ENCODE peak calls at places on chromosome 18, in five cellular contexts. T, F, Q, V and P are unnamed samples.

GRCh38 chr18:61398961-61399632 is 65.9 kb downstream of the CDH20 start:
- DNase-seq in T (no peak), F (no peak), Q (peak), V (no peak), P (no peak)

GRCh38 chr18:73511751-73512525 is 635.7 kb downstream of the FBXO15 start:
- DNase-seq in T (no peak), F (no peak), Q (peak), V (no peak), P (no peak)

GRCh38 chr18:62347091-62347506 is 22.0 kb downstream of the TNFRSF11A start:
- DNase-seq in T (no peak), F (no peak), Q (no peak), V (no peak), P (no peak)

GRCh38 chr18:23189768-23190661 is 54.7 kb downstream of the CABLES1 start:
- DNase-seq in T (no peak), F (no peak), Q (no peak), V (no peak), P (no peak)

GRCh38 chr18:45171575-45172225 is 443.6 kb upstream of the SLC14A2 start:
- DNase-seq in T (no peak), F (no peak), Q (no peak), V (no peak), P (no peak)

GRCh38 chr18:2629003-2629402 is 26.5 kb upstream of the SMCHD1 start:
- DNase-seq in T (no peak), F (no peak), Q (no peak), V (no peak), P (no peak)

GRCh38 chr18:79856119-79857080 is 58.7 kb downstream of the KCNG2 start:
- DNase-seq in T (peak), F (no peak), Q (peak), V (peak), P (peak)

GRCh38 chr18:22668496-22668895 is 250.8 kb upstream of the CTAGE1 start:
- DNase-seq in T (no peak), F (no peak), Q (no peak), V (no peak), P (no peak)

GRCh38 chr18:13868501-13869271 is 44.7 kb downstream of the MC5R start:
- DNase-seq in T (no peak), F (no peak), Q (no peak), V (no peak), P (no peak)

GRCh38 chr18:47172476-47172875 is 3.7 kb downstream of the IER3IP1 start:
- DNase-seq in T (no peak), F (no peak), Q (peak), V (no peak), P (peak)

GRCh38 chr18:6414118-6414722 is 491 bp downstream of the L3MBTL4 start:
- DNase-seq in T (no peak), F (peak), Q (no peak), V (peak), P (no peak)

GRCh38 chr18:74733592-74733991 is 135.9 kb downstream of the ZNF407 start:
- DNase-seq in T (no peak), F (no peak), Q (no peak), V (no peak), P (no peak)

GRCh38 chr18:56028514-56028913 is 440.5 kb upstream of the TCF4 start:
- DNase-seq in T (peak), F (no peak), Q (peak), V (no peak), P (no peak)

GRCh38 chr18:3151379-3152264 is 68.1 kb downstream of the MYOM1 start:
- DNase-seq in T (peak), F (no peak), Q (peak), V (no peak), P (peak)

GRCh38 chr18:10245517-10246175 is 208.8 kb upstream of the APCDD1 start:
- DNase-seq in T (no peak), F (no peak), Q (no peak), V (no peak), P (no peak)

GRCh38 chr18:76922107-76922506 is 99.8 kb downstream of the ZNF236 start:
- DNase-seq in T (peak), F (no peak), Q (peak), V (peak), P (peak)

GRCh38 chr18:55477537-55478300 is 110.3 kb downstream of the TCF4 start:
- DNase-seq in T (no peak), F (no peak), Q (peak), V (no peak), P (peak)

GRCh38 chr18:3486514-3486913 is 36.5 kb downstream of the TGIF1 start:
- DNase-seq in T (no peak), F (no peak), Q (no peak), V (no peak), P (peak)

GRCh38 chr18:79948719-79949411 is 2.6 kb downstream of the SLC66A2 start:
- DNase-seq in T (no peak), F (no peak), Q (no peak), V (no peak), P (no peak)

GRCh38 chr18:55096261-55097026 is 137.2 kb upstream of the CCDC68 start:
- DNase-seq in T (peak), F (no peak), Q (peak), V (peak), P (peak)

GRCh38 chr18:74499633-74500032 is 3.5 kb downstream of the CNDP2 start:
- DNase-seq in T (no peak), F (peak), Q (no peak), V (peak), P (peak)

GRCh38 chr18:2337552-2338141 is 233.7 kb downstream of the METTL4 start:
- DNase-seq in T (peak), F (no peak), Q (peak), V (peak), P (peak)

GRCh38 chr18:41096504-41096903 is 858.5 kb upstream of the PIK3C3 start:
- DNase-seq in T (no peak), F (no peak), Q (peak), V (no peak), P (no peak)

GRCh38 chr18:75309564-75309963 is 99.0 kb downstream of the TSHZ1 start:
- DNase-seq in T (no peak), F (no peak), Q (no peak), V (no peak), P (no peak)

GRCh38 chr18:75489493-75490190 is 62.1 kb upstream of the SMIM21 start:
- DNase-seq in T (peak), F (no peak), Q (peak), V (no peak), P (no peak)

GRCh38 chr18:63220903-63221302 is 98.7 kb downstream of the BCL2 start:
- DNase-seq in T (no peak), F (no peak), Q (no peak), V (no peak), P (peak)

GRCh38 chr18:63831080-63831788 is 56.0 kb downstream of the SERPINB7 start:
- DNase-seq in T (no peak), F (no peak), Q (peak), V (no peak), P (no peak)

GRCh38 chr18:49638891-49639557 is 77.2 kb downstream of the LIPG start:
- DNase-seq in T (no peak), F (no peak), Q (no peak), V (no peak), P (no peak)

GRCh38 chr18:76494541-76495403 is at the start of gene ZNF516:
- DNase-seq in T (no peak), F (peak), Q (peak), V (no peak), P (peak)

GRCh38 chr18:10927290-10927979 is 221.9 kb downstream of the PIEZO2 start:
- DNase-seq in T (no peak), F (no peak), Q (peak), V (no peak), P (no peak)

GRCh38 chr18:48872234-48873145 is 78.3 kb downstream of the SMAD7 start:
- DNase-seq in T (no peak), F (no peak), Q (peak), V (no peak), P (no peak)

GRCh38 chr18:68041327-68041726 is 524.8 kb upstream of the DSEL start:
- DNase-seq in T (no peak), F (no peak), Q (peak), V (no peak), P (no peak)

GRCh38 chr18:46386788-46387187 is 270.2 kb downstream of the LOXHD1 start:
- DNase-seq in T (no peak), F (no peak), Q (no peak), V (no peak), P (no peak)

GRCh38 chr18:39494211-39494896 is 1928.8 kb upstream of the CELF4 start:
- DNase-seq in T (no peak), F (no peak), Q (no peak), V (no peak), P (peak)

GRCh38 chr18:13540783-13541182 is 185.6 kb downstream of the FAM210A start:
- DNase-seq in T (no peak), F (no peak), Q (no peak), V (peak), P (no peak)

GRCh38 chr18:57435851-57436192 is 648 bp downstream of the ONECUT2 start:
- DNase-seq in T (no peak), F (no peak), Q (no peak), V (no peak), P (no peak)

GRCh38 chr18:57436193-57436964 is 1.2 kb downstream of the ONECUT2 start:
- DNase-seq in T (no peak), F (no peak), Q (no peak), V (no peak), P (peak)

GRCh38 chr18:57434177-57434535 is 1.0 kb upstream of the ONECUT2 start:
- DNase-seq in T (peak), F (no peak), Q (no peak), V (no peak), P (no peak)

GRCh38 chr18:57433492-57434176 is 1.5 kb upstream of the ONECUT2 start:
- DNase-seq in T (peak), F (no peak), Q (no peak), V (no peak), P (no peak)

GRCh38 chr18:57434536-57435494 is at the start of gene ONECUT2:
- DNase-seq in T (peak), F (peak), Q (peak), V (peak), P (peak)
- TF ChIP-seq POLR2A in T (peak), F (no peak), Q (no peak), V (no peak), P (no peak)

DNA sequence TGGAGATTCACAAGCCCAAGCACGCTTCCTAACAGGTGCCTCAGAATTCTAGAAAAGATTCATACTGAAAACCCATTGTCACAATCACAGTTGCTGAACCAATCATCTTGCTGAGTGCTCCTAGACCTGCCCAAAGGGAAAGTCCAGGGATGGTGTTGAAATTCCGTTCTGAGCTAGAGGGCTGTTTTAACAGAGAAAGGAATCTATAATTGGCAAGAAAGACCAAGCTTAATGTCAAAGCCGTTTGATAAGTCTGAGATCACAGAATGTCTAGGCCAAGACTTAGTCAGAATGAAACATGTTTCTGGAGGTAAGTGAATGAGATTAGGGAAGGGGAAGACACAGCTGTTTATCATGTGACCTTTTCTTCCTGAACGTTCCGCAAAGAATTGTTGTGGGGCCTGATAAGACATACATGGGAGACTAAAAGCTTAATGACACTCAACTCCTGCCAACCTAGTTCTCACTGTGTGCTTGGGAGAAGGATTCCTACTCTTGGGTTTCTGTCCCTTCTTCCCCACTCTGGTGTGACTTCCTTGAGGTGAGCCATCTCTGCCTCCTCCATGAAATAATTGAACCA is 27.5 kb downstream of the PMAIP1 start:
- DNase-seq in T (no peak), F (no peak), Q (peak), V (no peak), P (peak)
- TF ChIP-seq POLR2A in T (no peak), F (no peak), Q (no peak), V (no peak), P (no peak)

DNA sequence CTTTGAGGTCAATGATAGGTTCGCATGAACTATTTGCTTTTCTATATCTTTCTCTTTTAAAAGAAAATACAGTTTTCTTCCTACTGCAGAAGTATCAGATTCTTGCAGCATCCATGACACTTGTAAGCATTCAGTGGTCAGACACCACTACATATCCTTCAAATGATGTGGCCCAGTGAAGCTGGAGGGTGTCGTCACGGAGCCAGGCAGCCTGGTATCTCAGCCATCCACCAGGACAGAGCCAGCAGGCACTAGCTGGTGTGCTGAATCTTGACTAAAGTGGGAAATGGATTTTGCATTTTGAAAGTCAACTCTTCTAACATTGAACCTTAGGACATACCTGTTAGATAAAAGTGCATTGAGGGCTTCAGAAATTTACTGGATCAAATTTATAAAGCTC is 5.4 kb downstream of the KLHL14 start:
- DNase-seq in T (no peak), F (no peak), Q (no peak), V (no peak), P (no peak)
- TF ChIP-seq POLR2A in T (no peak), F (no peak), Q (no peak), V (no peak), P (no peak)

DNA sequence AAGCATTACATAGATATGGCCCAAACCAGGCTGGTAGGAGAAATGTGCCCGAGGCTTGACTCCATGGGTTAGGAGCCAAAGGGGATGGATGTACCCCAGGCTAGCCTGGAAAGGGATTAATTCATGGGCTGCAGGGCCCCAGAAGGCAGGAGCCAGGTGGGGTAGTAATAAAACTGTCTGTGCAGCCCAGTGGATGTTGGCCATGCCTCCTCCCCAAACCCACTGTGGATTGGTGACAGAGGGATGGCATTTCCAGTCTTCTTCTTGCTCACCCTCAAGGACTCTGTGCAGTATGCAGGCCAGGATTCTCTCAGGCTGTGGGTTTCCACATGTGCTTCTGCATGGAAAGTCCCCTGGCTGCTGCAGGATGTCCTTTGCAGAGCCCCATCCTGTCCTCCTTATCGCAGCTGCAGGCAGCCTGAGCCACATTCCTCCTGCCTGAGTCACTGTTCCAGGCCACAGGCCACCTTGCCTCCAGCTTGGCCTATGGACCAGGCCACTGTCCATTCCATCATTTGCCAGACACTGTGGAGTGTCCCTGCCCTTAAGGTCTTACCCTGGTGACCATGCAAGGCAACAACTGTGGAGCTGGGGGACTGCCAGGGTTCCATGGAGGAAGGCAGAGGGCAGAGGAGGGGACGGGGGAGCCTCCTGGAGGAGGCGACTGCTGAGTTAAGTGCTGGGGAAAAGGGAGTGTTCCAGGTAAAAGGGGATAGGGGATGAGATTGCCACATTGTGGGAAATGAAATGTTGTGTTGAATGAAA is 38.9 kb downstream of the INO80C start:
- DNase-seq in T (peak), F (no peak), Q (peak), V (peak), P (peak)
- TF ChIP-seq POLR2A in T (no peak), F (no peak), Q (no peak), V (no peak), P (no peak)